ENCODE peak calls at places on chromosomes 4 and X, in four cellular contexts. K is mesendoderm, Z is SK-N-SH, P is colonic mucosa. V is an unnamed sample.

GRCh38 chr4:92618968-92619367 is 315.2 kb downstream of the GRID2 start:
- DNase-seq in K (no peak), Z (no peak), P (no peak), V (no peak)

GRCh38 chr4:54017974-54018373 is 46.4 kb downstream of the CHIC2 start:
- DNase-seq in K (no peak), Z (no peak), P (no peak), V (no peak)

GRCh38 chrX:31932769-31933168 is 860.9 kb upstream of the FTHL17 start:
- DNase-seq in K (no peak), Z (no peak), P (no peak), V (no peak)

GRCh38 chr4:184317234-184317918 is 99.7 kb upstream of the ENPP6 start:
- DNase-seq in K (no peak), Z (no peak), P (peak), V (no peak)

GRCh38 chrX:132367984-132368383 is 120.9 kb downstream of the MBNL3 start:
- DNase-seq in K (peak), Z (no peak), P (no peak), V (peak)

GRCh38 chr4:103075435-103075893 is 1.1 kb downstream of the SLC9B2 start:
- DNase-seq in K (no peak), Z (peak), P (no peak), V (peak)

GRCh38 chr4:76526585-76526990 is 91.6 kb downstream of the SHROOM3 start:
- DNase-seq in K (peak), Z (no peak), P (peak), V (no peak)

GRCh38 chrX:50111762-50112161 is 89.0 kb downstream of the AKAP4 start:
- DNase-seq in K (no peak), Z (no peak), P (peak), V (no peak)

GRCh38 chr4:184143770-184144564 is 73.7 kb downstream of the ENPP6 start:
- DNase-seq in K (peak), Z (no peak), P (no peak), V (no peak)

GRCh38 chr4:115781528-115782146 is 668.2 kb upstream of the NDST4 start:
- DNase-seq in K (no peak), Z (no peak), P (no peak), V (no peak)

GRCh38 chr4:127732623-127733199 is 2.5 kb downstream of the SLC25A31 start:
- DNase-seq in K (peak), Z (peak), P (no peak), V (peak)

GRCh38 chr4:1463088-1463926 is 57.1 kb upstream of the NKX1-1 start:
- DNase-seq in K (no peak), Z (peak), P (no peak), V (peak)

GRCh38 chrX:2714551-2714950 is 23.5 kb downstream of the CD99 start:
- DNase-seq in K (no peak), Z (no peak), P (no peak), V (no peak)

GRCh38 chr4:181796502-181796901 is 446.7 kb upstream of the TENM3 start:
- DNase-seq in K (no peak), Z (no peak), P (no peak), V (no peak)

GRCh38 chr4:73822812-73823480 is 13.5 kb upstream of the CXCL6 start:
- DNase-seq in K (no peak), Z (no peak), P (no peak), V (no peak)

GRCh38 chrX:19981987-19982386 is 8.9 kb downstream of the BCLAF3 start:
- DNase-seq in K (no peak), Z (no peak), P (no peak), V (peak)

GRCh38 chr4:180164799-180165198 is 2078.4 kb upstream of the TENM3 start:
- DNase-seq in K (no peak), Z (no peak), P (no peak), V (peak)

GRCh38 chr4:175641053-175641452 is 171.0 kb downstream of the GPM6A start:
- DNase-seq in K (no peak), Z (no peak), P (no peak), V (no peak)

GRCh38 chr4:115145393-115146160 is 32.2 kb upstream of the NDST4 start:
- DNase-seq in K (no peak), Z (no peak), P (peak), V (peak)

GRCh38 chr4:148437439-148437838 is 4.8 kb downstream of the NR3C2 start:
- DNase-seq in K (no peak), Z (no peak), P (no peak), V (no peak)

GRCh38 chr4:6378493-6379445 is 93.6 kb downstream of the PPP2R2C start:
- DNase-seq in K (no peak), Z (no peak), P (no peak), V (no peak)

GRCh38 chrX:41276661-41277506 is 57.1 kb upstream of the DDX3X start:
- DNase-seq in K (no peak), Z (no peak), P (no peak), V (no peak)

GRCh38 chr4:111943796-111944203 is 201.5 kb upstream of the FAM241A start:
- DNase-seq in K (peak), Z (peak), P (peak), V (no peak)

GRCh38 chr4:76441881-76442280 is 6.9 kb downstream of the SHROOM3 start:
- DNase-seq in K (no peak), Z (no peak), P (peak), V (no peak)

GRCh38 chrX:40104649-40105015 is 6.9 kb upstream of the BCOR start:
- DNase-seq in K (peak), Z (peak), P (peak), V (peak)

GRCh38 chr4:106329027-106329618 is 12.8 kb downstream of the AIMP1 start:
- DNase-seq in K (peak), Z (peak), P (no peak), V (peak)

GRCh38 chrX:50579955-50580354 is 109.3 kb upstream of the DGKK start:
- DNase-seq in K (peak), Z (peak), P (peak), V (peak)

GRCh38 chrX:40278340-40279090 is 180.8 kb upstream of the BCOR start:
- DNase-seq in K (no peak), Z (no peak), P (no peak), V (no peak)

GRCh38 chr4:125704726-125705125 is 390.0 kb downstream of the FAT4 start:
- DNase-seq in K (peak), Z (no peak), P (no peak), V (peak)

GRCh38 chr4:92580816-92581215 is 277.1 kb downstream of the GRID2 start:
- DNase-seq in K (no peak), Z (no peak), P (no peak), V (no peak)

GRCh38 chrX:39689374-39690104 is 408.2 kb downstream of the BCOR start:
- DNase-seq in K (peak), Z (peak), P (peak), V (no peak)

GRCh38 chr4:1601533-1601835 is 82.6 kb downstream of the FAM53A start:
- DNase-seq in K (no peak), Z (no peak), P (no peak), V (no peak)

GRCh38 chrX:80808854-80809493 is 703 bp downstream of the BRWD3 start:
- DNase-seq in K (peak), Z (peak), P (peak), V (peak)

GRCh38 chr4:118158946-118159345 is 124.7 kb downstream of the NDST3 start:
- DNase-seq in K (no peak), Z (no peak), P (no peak), V (no peak)

GRCh38 chr4:113683143-113683542 is 78.4 kb downstream of the CAMK2D start:
- DNase-seq in K (no peak), Z (no peak), P (no peak), V (no peak)

DNA sequence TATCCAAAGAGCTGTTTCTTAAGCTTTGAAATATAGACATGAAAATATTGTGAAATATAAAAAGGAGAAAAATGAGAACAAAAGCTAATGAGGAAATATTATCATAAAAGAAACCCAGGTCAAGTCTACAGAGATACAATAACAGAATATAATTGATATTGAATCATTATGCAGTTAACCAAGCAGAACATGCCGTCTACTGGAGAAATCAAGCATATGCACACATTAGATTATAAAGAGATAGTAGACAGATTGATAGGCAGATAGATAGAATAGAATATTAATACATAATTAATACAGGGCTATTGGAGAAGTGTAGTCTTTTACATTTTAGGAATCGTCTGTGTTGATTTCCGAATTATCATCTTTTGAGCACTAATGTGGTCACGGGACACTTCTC is 208.5 kb downstream of the EPHA5 start:
- DNase-seq in K (no peak), Z (no peak), P (no peak), V (no peak)
- H3K4me3 ChIP-seq in K (no peak), Z (no peak), P (no peak), V (no peak)

DNA sequence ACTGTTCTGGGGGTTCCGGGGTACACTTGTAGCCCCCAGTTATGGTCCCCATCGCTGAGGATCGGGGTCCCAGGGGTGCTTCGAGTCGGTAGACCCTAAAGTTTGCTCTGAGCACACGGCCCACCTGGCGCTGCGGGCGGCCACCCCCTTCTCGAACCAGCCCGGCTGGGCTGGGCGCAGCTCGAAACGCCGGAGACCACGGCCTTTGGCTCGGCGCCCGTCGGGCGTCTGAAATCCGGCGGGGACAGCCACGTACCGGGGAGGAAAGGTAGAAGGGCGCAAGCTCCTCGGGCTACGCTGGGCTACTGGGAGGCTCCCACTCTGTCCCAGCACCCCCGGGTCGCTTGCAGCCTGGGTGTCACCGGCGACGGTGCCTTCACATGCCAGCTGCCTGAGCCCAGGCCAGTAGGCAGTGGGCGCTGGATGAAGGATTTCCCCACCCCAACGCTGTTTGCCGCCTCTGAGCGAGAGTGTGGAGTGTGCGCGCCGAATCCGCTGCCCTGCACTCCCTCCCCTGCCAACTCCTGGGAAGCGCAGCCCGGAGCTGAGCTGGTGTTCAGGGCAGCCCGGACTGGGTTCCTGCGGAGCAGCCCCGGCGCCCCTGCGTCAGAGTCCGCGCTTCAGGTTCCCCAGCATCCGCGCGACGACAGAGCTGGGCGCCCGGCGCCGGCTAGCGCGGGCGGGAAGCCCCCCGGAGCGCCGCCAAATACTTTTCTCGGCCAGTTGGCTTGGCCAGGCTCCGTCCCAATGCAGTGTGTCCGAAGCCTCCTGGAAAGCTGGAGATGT is 637 bp downstream of the MAMLD1 start:
- DNase-seq in K (peak), Z (peak), P (no peak), V (peak)
- H3K9ac ChIP-seq in K (peak), Z (peak), P (peak), V (peak)

GRCh38 chr4:15293678-15294077 is 134.2 kb upstream of the C1QTNF7 start:
- DNase-seq in K (peak), Z (no peak), P (no peak), V (no peak)
- H3K4me3 ChIP-seq in K (no peak), Z (no peak), P (no peak), V (no peak)

DNA sequence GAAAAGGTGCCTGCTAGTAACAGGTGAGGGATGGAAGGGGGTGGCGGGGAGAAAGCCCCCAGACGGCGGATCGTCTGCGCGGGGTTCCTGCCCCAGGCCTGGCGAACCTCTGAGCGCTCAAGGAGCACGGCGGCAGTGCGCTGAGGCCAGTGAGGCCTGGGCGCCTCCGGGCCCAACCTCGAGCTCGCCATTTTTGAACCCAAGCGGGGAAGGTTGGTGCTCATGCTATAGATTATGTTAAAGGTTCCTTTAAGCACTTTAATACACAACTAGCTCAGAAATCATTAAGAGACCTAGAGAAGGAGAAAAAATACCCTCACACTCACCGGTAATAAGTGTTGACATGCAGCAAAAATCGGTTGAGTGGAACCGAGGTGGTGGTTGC is 7.9 kb downstream of the PITX2 start:
- DNase-seq in K (peak), Z (no peak), P (no peak), V (no peak)
- H3K9ac ChIP-seq in K (peak), Z (no peak), P (no peak), V (no peak)

DNA sequence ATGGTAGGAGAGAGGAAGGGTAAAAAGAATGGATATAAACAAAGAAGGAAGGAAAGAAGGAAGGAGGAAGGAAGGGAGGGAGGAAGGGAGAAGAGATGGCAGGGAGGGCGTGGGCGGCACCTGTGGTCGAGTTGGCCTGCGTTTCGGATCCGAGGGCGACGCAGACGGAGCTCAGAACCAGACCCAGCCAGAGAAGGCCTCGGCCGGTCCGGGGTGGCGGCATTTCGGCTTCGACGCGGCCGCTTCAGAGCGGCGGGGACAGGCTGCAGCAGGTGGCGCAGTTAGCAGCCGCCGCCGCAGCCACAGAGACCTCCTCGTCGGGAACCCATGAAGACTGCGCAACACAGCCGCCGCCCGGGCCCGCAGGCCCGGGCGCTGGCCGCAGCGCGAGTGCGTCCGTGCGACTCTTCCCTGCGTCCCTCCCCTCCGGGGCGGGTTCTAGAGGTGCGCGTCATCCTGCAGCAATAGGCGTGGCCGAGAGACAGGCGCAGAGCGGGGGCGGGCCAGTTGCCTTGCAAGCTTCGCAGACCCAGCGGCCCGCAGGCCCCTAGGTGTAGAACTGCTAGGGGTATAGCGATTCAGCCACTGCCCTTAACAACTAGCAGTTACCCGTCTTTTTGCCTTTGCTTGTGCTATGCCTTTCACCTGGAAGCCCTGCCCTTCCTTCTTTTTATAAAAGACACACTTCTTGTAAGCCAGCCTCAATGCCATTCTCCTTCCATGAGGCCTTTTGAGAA is at the start of gene IDS:
- DNase-seq in K (peak), Z (peak), P (peak), V (peak)
- H3K4me3 ChIP-seq in K (peak), Z (peak), P (peak), V (peak)

DNA sequence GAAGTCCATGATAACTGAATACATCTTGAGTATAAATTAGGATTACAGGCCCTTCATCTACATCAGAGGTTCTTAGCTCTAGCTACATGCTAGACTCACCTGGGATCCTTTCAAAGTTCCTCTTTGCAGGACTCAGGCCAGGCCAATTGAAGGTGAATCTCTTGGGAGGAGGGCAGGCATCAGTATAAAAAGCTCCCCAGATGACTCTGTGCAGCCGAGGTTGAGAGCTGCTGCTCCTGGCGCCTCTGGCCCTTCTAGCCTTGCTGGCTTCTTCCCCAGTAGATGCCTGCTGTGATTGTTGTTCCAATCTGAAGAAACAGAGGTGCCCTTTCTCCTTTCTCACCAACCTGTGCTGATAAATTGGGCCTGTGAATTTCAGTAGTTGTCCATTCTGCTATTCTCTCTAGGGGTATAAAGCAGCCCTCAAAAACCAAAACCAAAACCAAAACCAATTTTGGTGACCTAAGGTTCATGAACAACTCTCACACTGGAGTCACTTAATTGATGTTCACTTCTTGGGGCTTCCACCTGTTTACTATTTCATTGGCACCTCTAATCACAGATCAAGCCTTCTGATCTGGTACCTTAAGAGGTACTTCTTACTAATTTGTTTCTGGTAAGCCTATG is 78.7 kb downstream of the SUPT20HL2 start:
- DNase-seq in K (no peak), Z (no peak), P (no peak), V (no peak)
- H3K9ac ChIP-seq in K (no peak), Z (no peak), P (no peak), V (no peak)

DNA sequence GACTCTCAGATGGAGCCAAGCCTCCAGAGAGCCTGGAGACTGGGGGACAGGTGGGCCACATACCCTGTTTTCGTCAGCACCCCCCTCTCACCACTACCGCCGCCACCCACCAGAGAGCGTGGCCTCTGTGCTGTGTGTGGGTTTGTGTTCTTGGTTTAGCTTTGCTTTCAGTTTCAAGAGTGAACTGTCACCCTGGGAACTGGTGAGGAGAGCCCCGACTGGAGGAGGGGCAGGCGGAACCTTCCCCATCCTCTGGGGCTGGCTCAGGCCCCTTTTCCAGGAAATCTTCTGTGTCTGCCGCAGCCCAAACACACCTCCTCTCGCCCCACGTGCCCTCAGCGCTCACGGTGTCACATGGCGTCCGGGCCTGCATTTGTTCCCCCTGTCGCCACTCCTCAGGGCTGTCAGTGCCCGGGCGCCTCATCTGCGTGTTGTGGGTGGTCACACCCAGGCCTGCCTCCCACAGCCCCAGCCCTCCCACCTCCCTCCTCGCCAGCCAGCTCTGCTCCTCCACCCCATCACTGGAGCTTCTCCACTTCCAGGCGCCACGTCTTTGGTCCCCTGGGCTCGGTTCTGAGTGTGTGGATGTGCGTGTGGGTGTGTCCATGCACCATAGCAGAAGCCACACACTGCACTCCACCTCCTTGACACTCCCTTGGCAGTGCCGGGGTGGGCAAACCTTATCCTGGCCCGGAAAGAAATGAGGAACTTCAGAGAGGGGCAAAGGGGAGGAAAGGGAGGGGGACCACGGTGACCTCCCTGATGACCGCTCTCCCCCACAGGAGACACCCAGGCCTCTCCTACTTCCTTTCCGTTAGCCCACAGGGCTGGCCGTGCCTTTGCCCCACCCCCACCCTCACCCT is 27.8 kb downstream of the ELF4 start:
- DNase-seq in K (no peak), Z (no peak), P (no peak), V (no peak)
- H3K4me3 ChIP-seq in K (no peak), Z (no peak), P (no peak), V (peak)

GRCh38 chrX:153477458-153477857 is 7.1 kb upstream of the HAUS7 start:
- DNase-seq in K (no peak), Z (peak), P (no peak), V (no peak)
- H3K9ac ChIP-seq in K (no peak), Z (peak), P (no peak), V (no peak)

GRCh38 chrX:69503835-69504625 is at the start of gene NALF2:
- DNase-seq in K (peak), Z (peak), P (peak), V (peak)
- H3K4me3 ChIP-seq in K (peak), Z (peak), P (peak), V (peak)

GRCh38 chr4:21947768-21948346 is 715 bp downstream of the KCNIP4 start:
- DNase-seq in K (no peak), Z (no peak), P (no peak), V (no peak)
- H3K9ac ChIP-seq in K (peak), Z (no peak), P (no peak), V (peak)

V was measured in adipocyte.